ENCODE peak calls at places on chromosomes 16 and 17, in ten cellular contexts. One of them, this sample, is unnamed.

GRCh38 chr16:35506018-35506897 is 2046.8 kb downstream of the TP53TG3F start:
- DNase-seq in PC-3: no peak
- DNase-seq in dorsolateral prefrontal cortex: no peak
- DNase-seq in neural progenitor cell: no peak
- DNase-seq in substantia nigra: no peak
- DNase-seq in CD8-positive, alpha-beta memory T cell: no peak
- DNase-seq in spleen: no peak
- DNase-seq in body of pancreas: no peak
- DNase-seq in endothelial cell of umbilical vein: no peak
- DNase-seq in HCT116: no peak
- DNase-seq in this sample: no peak

GRCh38 chr16:61676740-61677139 is 359.5 kb downstream of the CDH8 start:
- DNase-seq in PC-3: no peak
- DNase-seq in dorsolateral prefrontal cortex: no peak
- DNase-seq in neural progenitor cell: no peak
- DNase-seq in substantia nigra: no peak
- DNase-seq in CD8-positive, alpha-beta memory T cell: no peak
- DNase-seq in spleen: no peak
- DNase-seq in body of pancreas: no peak
- DNase-seq in endothelial cell of umbilical vein: no peak
- DNase-seq in HCT116: no peak
- DNase-seq in this sample: no peak

GRCh38 chr16:67613808-67614207 is 31.1 kb upstream of the CARMIL2 start:
- DNase-seq in PC-3: peak
- DNase-seq in dorsolateral prefrontal cortex: no peak
- DNase-seq in neural progenitor cell: peak
- DNase-seq in substantia nigra: no peak
- DNase-seq in CD8-positive, alpha-beta memory T cell: no peak
- DNase-seq in spleen: no peak
- DNase-seq in body of pancreas: peak
- DNase-seq in endothelial cell of umbilical vein: no peak
- DNase-seq in HCT116: no peak
- DNase-seq in this sample: no peak

GRCh38 chr17:39194089-39194984 is 3.1 kb downstream of the CACNB1 start:
- DNase-seq in PC-3: no peak
- DNase-seq in dorsolateral prefrontal cortex: peak
- DNase-seq in neural progenitor cell: peak
- DNase-seq in substantia nigra: peak
- DNase-seq in CD8-positive, alpha-beta memory T cell: no peak
- DNase-seq in spleen: no peak
- DNase-seq in body of pancreas: no peak
- DNase-seq in endothelial cell of umbilical vein: no peak
- DNase-seq in HCT116: no peak
- DNase-seq in this sample: no peak

GRCh38 chr16:9092963-9093477 is 1.6 kb downstream of the HAPSTR1 start:
- DNase-seq in PC-3: no peak
- DNase-seq in dorsolateral prefrontal cortex: no peak
- DNase-seq in neural progenitor cell: peak
- DNase-seq in substantia nigra: no peak
- DNase-seq in CD8-positive, alpha-beta memory T cell: peak
- DNase-seq in spleen: peak
- DNase-seq in body of pancreas: peak
- DNase-seq in endothelial cell of umbilical vein: peak
- DNase-seq in HCT116: no peak
- DNase-seq in this sample: no peak

GRCh38 chr17:70295329-70295728 is 126.0 kb downstream of the KCNJ2 start:
- DNase-seq in PC-3: no peak
- DNase-seq in dorsolateral prefrontal cortex: no peak
- DNase-seq in neural progenitor cell: no peak
- DNase-seq in substantia nigra: no peak
- DNase-seq in CD8-positive, alpha-beta memory T cell: no peak
- DNase-seq in spleen: no peak
- DNase-seq in body of pancreas: no peak
- DNase-seq in endothelial cell of umbilical vein: no peak
- DNase-seq in HCT116: no peak
- DNase-seq in this sample: no peak

GRCh38 chr16:87854053-87854906 is 15.0 kb downstream of the SLC7A5 start:
- DNase-seq in PC-3: peak
- DNase-seq in dorsolateral prefrontal cortex: no peak
- DNase-seq in neural progenitor cell: no peak
- DNase-seq in substantia nigra: no peak
- DNase-seq in CD8-positive, alpha-beta memory T cell: peak
- DNase-seq in spleen: peak
- DNase-seq in body of pancreas: no peak
- DNase-seq in endothelial cell of umbilical vein: no peak
- DNase-seq in HCT116: no peak
- DNase-seq in this sample: no peak

GRCh38 chr17:73630957-73631595 is 13.2 kb downstream of the SDK2 start:
- DNase-seq in PC-3: no peak
- DNase-seq in dorsolateral prefrontal cortex: no peak
- DNase-seq in neural progenitor cell: no peak
- DNase-seq in substantia nigra: no peak
- DNase-seq in CD8-positive, alpha-beta memory T cell: no peak
- DNase-seq in spleen: peak
- DNase-seq in body of pancreas: no peak
- DNase-seq in endothelial cell of umbilical vein: no peak
- DNase-seq in HCT116: no peak
- DNase-seq in this sample: no peak

GRCh38 chr16:87305505-87306391 is 11.4 kb downstream of the C16orf95 start:
- DNase-seq in PC-3: no peak
- DNase-seq in dorsolateral prefrontal cortex: peak
- DNase-seq in neural progenitor cell: peak
- DNase-seq in substantia nigra: no peak
- DNase-seq in CD8-positive, alpha-beta memory T cell: no peak
- DNase-seq in spleen: no peak
- DNase-seq in body of pancreas: no peak
- DNase-seq in endothelial cell of umbilical vein: no peak
- DNase-seq in HCT116: no peak
- DNase-seq in this sample: no peak

GRCh38 chr16:85785927-85786326 is 13.4 kb downstream of the EMC8 start:
- DNase-seq in PC-3: no peak
- DNase-seq in dorsolateral prefrontal cortex: no peak
- DNase-seq in neural progenitor cell: no peak
- DNase-seq in substantia nigra: no peak
- DNase-seq in CD8-positive, alpha-beta memory T cell: no peak
- DNase-seq in spleen: no peak
- DNase-seq in body of pancreas: no peak
- DNase-seq in endothelial cell of umbilical vein: no peak
- DNase-seq in HCT116: no peak
- DNase-seq in this sample: no peak

GRCh38 chr17:55311767-55312375 is 47.1 kb downstream of the HLF start:
- DNase-seq in PC-3: no peak
- DNase-seq in dorsolateral prefrontal cortex: no peak
- DNase-seq in neural progenitor cell: no peak
- DNase-seq in substantia nigra: no peak
- DNase-seq in CD8-positive, alpha-beta memory T cell: no peak
- DNase-seq in spleen: no peak
- DNase-seq in body of pancreas: no peak
- DNase-seq in endothelial cell of umbilical vein: no peak
- DNase-seq in HCT116: no peak
- DNase-seq in this sample: no peak

GRCh38 chr17:47739150-47739549 is 6.1 kb downstream of the TBX21 start:
- DNase-seq in PC-3: no peak
- DNase-seq in dorsolateral prefrontal cortex: no peak
- DNase-seq in neural progenitor cell: no peak
- DNase-seq in substantia nigra: no peak
- DNase-seq in CD8-positive, alpha-beta memory T cell: no peak
- DNase-seq in spleen: peak
- DNase-seq in body of pancreas: no peak
- DNase-seq in endothelial cell of umbilical vein: no peak
- DNase-seq in HCT116: no peak
- DNase-seq in this sample: no peak

GRCh38 chr17:27457731-27458523 is 1.7 kb downstream of the KSR1 start:
- DNase-seq in PC-3: no peak
- DNase-seq in dorsolateral prefrontal cortex: no peak
- DNase-seq in neural progenitor cell: peak
- DNase-seq in substantia nigra: no peak
- DNase-seq in CD8-positive, alpha-beta memory T cell: no peak
- DNase-seq in spleen: no peak
- DNase-seq in body of pancreas: no peak
- DNase-seq in endothelial cell of umbilical vein: peak
- DNase-seq in HCT116: no peak
- DNase-seq in this sample: no peak

GRCh38 chr17:68576811-68577551 is 24.2 kb downstream of the FAM20A start:
- DNase-seq in PC-3: no peak
- DNase-seq in dorsolateral prefrontal cortex: no peak
- DNase-seq in neural progenitor cell: no peak
- DNase-seq in substantia nigra: no peak
- DNase-seq in CD8-positive, alpha-beta memory T cell: no peak
- DNase-seq in spleen: no peak
- DNase-seq in body of pancreas: no peak
- DNase-seq in endothelial cell of umbilical vein: no peak
- DNase-seq in HCT116: no peak
- DNase-seq in this sample: no peak

GRCh38 chr16:68369168-68369567 is 58.3 kb downstream of the PRMT7 start:
- DNase-seq in PC-3: no peak
- DNase-seq in dorsolateral prefrontal cortex: no peak
- DNase-seq in neural progenitor cell: no peak
- DNase-seq in substantia nigra: no peak
- DNase-seq in CD8-positive, alpha-beta memory T cell: no peak
- DNase-seq in spleen: no peak
- DNase-seq in body of pancreas: no peak
- DNase-seq in endothelial cell of umbilical vein: no peak
- DNase-seq in HCT116: no peak
- DNase-seq in this sample: no peak

GRCh38 chr17:72455562-72455961 is 334.7 kb downstream of the SOX9 start:
- DNase-seq in PC-3: no peak
- DNase-seq in dorsolateral prefrontal cortex: no peak
- DNase-seq in neural progenitor cell: no peak
- DNase-seq in substantia nigra: no peak
- DNase-seq in CD8-positive, alpha-beta memory T cell: no peak
- DNase-seq in spleen: peak
- DNase-seq in body of pancreas: no peak
- DNase-seq in endothelial cell of umbilical vein: no peak
- DNase-seq in HCT116: no peak
- DNase-seq in this sample: no peak

GRCh38 chr16:14579266-14579665 is 50.8 kb downstream of the PARN start:
- DNase-seq in PC-3: peak
- DNase-seq in dorsolateral prefrontal cortex: no peak
- DNase-seq in neural progenitor cell: no peak
- DNase-seq in substantia nigra: no peak
- DNase-seq in CD8-positive, alpha-beta memory T cell: no peak
- DNase-seq in spleen: no peak
- DNase-seq in body of pancreas: no peak
- DNase-seq in endothelial cell of umbilical vein: peak
- DNase-seq in HCT116: no peak
- DNase-seq in this sample: no peak

GRCh38 chr16:87435399-87436224 is 43.5 kb downstream of the MAP1LC3B start:
- DNase-seq in PC-3: peak
- DNase-seq in dorsolateral prefrontal cortex: no peak
- DNase-seq in neural progenitor cell: no peak
- DNase-seq in substantia nigra: no peak
- DNase-seq in CD8-positive, alpha-beta memory T cell: no peak
- DNase-seq in spleen: no peak
- DNase-seq in body of pancreas: no peak
- DNase-seq in endothelial cell of umbilical vein: peak
- DNase-seq in HCT116: no peak
- DNase-seq in this sample: no peak

GRCh38 chr17:40060887-40061480 is 1.8 kb upstream of the THRA start:
- DNase-seq in PC-3: no peak
- DNase-seq in dorsolateral prefrontal cortex: peak
- DNase-seq in neural progenitor cell: no peak
- DNase-seq in substantia nigra: no peak
- DNase-seq in CD8-positive, alpha-beta memory T cell: no peak
- DNase-seq in spleen: peak
- DNase-seq in body of pancreas: no peak
- DNase-seq in endothelial cell of umbilical vein: no peak
- DNase-seq in HCT116: no peak
- DNase-seq in this sample: no peak

GRCh38 chr17:3040882-3041281 is 22.5 kb downstream of the OR1D5 start:
- DNase-seq in PC-3: no peak
- DNase-seq in dorsolateral prefrontal cortex: peak
- DNase-seq in neural progenitor cell: no peak
- DNase-seq in substantia nigra: no peak
- DNase-seq in CD8-positive, alpha-beta memory T cell: no peak
- DNase-seq in spleen: no peak
- DNase-seq in body of pancreas: no peak
- DNase-seq in endothelial cell of umbilical vein: no peak
- DNase-seq in HCT116: no peak
- DNase-seq in this sample: no peak
- H3K27ac ChIP-seq in PC-3: no peak
- H3K27ac ChIP-seq in dorsolateral prefrontal cortex: no peak
- H3K27ac ChIP-seq in neural progenitor cell: no peak
- H3K27ac ChIP-seq in substantia nigra: no peak
- H3K27ac ChIP-seq in CD8-positive, alpha-beta memory T cell: no peak
- H3K27ac ChIP-seq in spleen: no peak
- H3K27ac ChIP-seq in body of pancreas: no peak
- H3K27ac ChIP-seq in endothelial cell of umbilical vein: no peak
- H3K27ac ChIP-seq in HCT116: no peak
- H3K27ac ChIP-seq in this sample: no peak

GRCh38 chr17:18318122-18318521 is 3.0 kb downstream of the SMCR8 start:
- DNase-seq in PC-3: no peak
- DNase-seq in dorsolateral prefrontal cortex: no peak
- DNase-seq in neural progenitor cell: no peak
- DNase-seq in substantia nigra: no peak
- DNase-seq in CD8-positive, alpha-beta memory T cell: no peak
- DNase-seq in spleen: peak
- DNase-seq in body of pancreas: no peak
- DNase-seq in endothelial cell of umbilical vein: no peak
- DNase-seq in HCT116: no peak
- DNase-seq in this sample: no peak
- H3K27ac ChIP-seq in PC-3: no peak
- H3K27ac ChIP-seq in dorsolateral prefrontal cortex: no peak
- H3K27ac ChIP-seq in neural progenitor cell: no peak
- H3K27ac ChIP-seq in substantia nigra: no peak
- H3K27ac ChIP-seq in CD8-positive, alpha-beta memory T cell: no peak
- H3K27ac ChIP-seq in spleen: no peak
- H3K27ac ChIP-seq in body of pancreas: no peak
- H3K27ac ChIP-seq in endothelial cell of umbilical vein: no peak
- H3K27ac ChIP-seq in HCT116: no peak
- H3K27ac ChIP-seq in this sample: no peak

DNA sequence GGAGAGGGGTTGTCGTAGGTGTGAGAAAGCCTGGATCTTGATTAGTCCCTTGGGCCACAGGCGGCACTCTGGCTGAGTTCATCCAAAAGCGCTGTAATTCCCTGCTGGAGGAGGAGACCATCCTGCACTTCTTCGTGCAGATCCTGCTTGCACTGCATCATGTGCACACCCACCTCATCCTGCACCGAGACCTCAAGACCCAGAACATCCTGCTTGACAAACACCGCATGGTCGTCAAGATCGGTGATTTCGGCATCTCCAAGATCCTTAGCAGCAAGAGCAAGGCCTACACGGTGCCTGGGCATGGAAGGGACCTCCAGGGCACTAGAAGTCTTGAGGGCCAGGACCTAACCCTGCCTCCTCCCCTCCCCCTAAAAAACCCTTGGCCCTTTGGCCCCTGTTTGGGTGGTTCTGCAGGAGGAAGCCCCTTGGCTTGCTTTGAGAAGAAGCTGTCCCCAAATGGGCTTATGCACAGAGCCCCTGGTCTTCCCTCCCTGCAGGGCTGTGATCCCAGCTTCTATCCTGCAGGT is 6.2 kb downstream of the NEK8 start:
- DNase-seq in PC-3: no peak
- DNase-seq in dorsolateral prefrontal cortex: no peak
- DNase-seq in neural progenitor cell: no peak
- DNase-seq in substantia nigra: no peak
- DNase-seq in CD8-positive, alpha-beta memory T cell: no peak
- DNase-seq in spleen: peak
- DNase-seq in body of pancreas: no peak
- DNase-seq in endothelial cell of umbilical vein: no peak
- DNase-seq in HCT116: no peak
- DNase-seq in this sample: no peak
- H3K27ac ChIP-seq in PC-3: peak
- H3K27ac ChIP-seq in dorsolateral prefrontal cortex: no peak
- H3K27ac ChIP-seq in neural progenitor cell: no peak
- H3K27ac ChIP-seq in substantia nigra: no peak
- H3K27ac ChIP-seq in CD8-positive, alpha-beta memory T cell: peak
- H3K27ac ChIP-seq in spleen: no peak
- H3K27ac ChIP-seq in body of pancreas: no peak
- H3K27ac ChIP-seq in endothelial cell of umbilical vein: no peak
- H3K27ac ChIP-seq in HCT116: peak
- H3K27ac ChIP-seq in this sample: no peak

GRCh38 chr17:45086865-45087495 is 25.9 kb downstream of the NMT1 start:
- DNase-seq in PC-3: no peak
- DNase-seq in dorsolateral prefrontal cortex: no peak
- DNase-seq in neural progenitor cell: no peak
- DNase-seq in substantia nigra: no peak
- DNase-seq in CD8-positive, alpha-beta memory T cell: no peak
- DNase-seq in spleen: peak
- DNase-seq in body of pancreas: no peak
- DNase-seq in endothelial cell of umbilical vein: no peak
- DNase-seq in HCT116: no peak
- DNase-seq in this sample: no peak
- H3K27ac ChIP-seq in PC-3: no peak
- H3K27ac ChIP-seq in dorsolateral prefrontal cortex: peak
- H3K27ac ChIP-seq in neural progenitor cell: no peak
- H3K27ac ChIP-seq in substantia nigra: no peak
- H3K27ac ChIP-seq in CD8-positive, alpha-beta memory T cell: no peak
- H3K27ac ChIP-seq in spleen: no peak
- H3K27ac ChIP-seq in body of pancreas: no peak
- H3K27ac ChIP-seq in endothelial cell of umbilical vein: no peak
- H3K27ac ChIP-seq in HCT116: no peak
- H3K27ac ChIP-seq in this sample: peak